ENCODE peak calls at places on chromosomes 7 and 10, in four cellular contexts. One of them, this sample, is unnamed.

GRCh38 chr7:129828989-129829676 is 123.6 kb downstream of the UBE2H start:
- DNase-seq in H54: no peak
- DNase-seq in HCEC 1CT: no peak
- DNase-seq in thoracic aorta: no peak
- DNase-seq in this sample: no peak

GRCh38 chr7:28217161-28217560 is 36.6 kb upstream of the JAZF1 start:
- DNase-seq in thoracic aorta: no peak
- DNase-seq in HCEC 1CT: no peak
- DNase-seq in H54: no peak
- DNase-seq in this sample: no peak

GRCh38 chr7:16753932-16754571 is 497 bp downstream of the TSPAN13 start:
- DNase-seq in H54: no peak
- DNase-seq in thoracic aorta: no peak
- DNase-seq in HCEC 1CT: no peak
- DNase-seq in this sample: peak

GRCh38 chr10:18653112-18653511 is 1.7 kb upstream of the NSUN6 start:
- DNase-seq in HCEC 1CT: no peak
- DNase-seq in thoracic aorta: no peak
- DNase-seq in H54: no peak
- DNase-seq in this sample: no peak

GRCh38 chr10:80161321-80162084 is 29.0 kb downstream of the PLAC9 start:
- DNase-seq in HCEC 1CT: no peak
- DNase-seq in thoracic aorta: no peak
- DNase-seq in H54: no peak
- DNase-seq in this sample: no peak

GRCh38 chr10:129332476-129332875 is 134.6 kb upstream of the MGMT start:
- DNase-seq in HCEC 1CT: no peak
- DNase-seq in H54: no peak
- DNase-seq in thoracic aorta: no peak
- DNase-seq in this sample: no peak

GRCh38 chr10:97505152-97505551 is 6.4 kb downstream of the UBTD1 start:
- DNase-seq in thoracic aorta: no peak
- DNase-seq in H54: no peak
- DNase-seq in HCEC 1CT: no peak
- DNase-seq in this sample: no peak

GRCh38 chr7:107661081-107661864 is 645 bp downstream of the SLC26A4 start:
- DNase-seq in H54: no peak
- DNase-seq in HCEC 1CT: peak
- DNase-seq in thoracic aorta: no peak
- DNase-seq in this sample: peak

GRCh38 chr10:19592276-19592675 is 224.0 kb upstream of the PLXDC2 start:
- DNase-seq in HCEC 1CT: no peak
- DNase-seq in thoracic aorta: no peak
- DNase-seq in H54: peak
- DNase-seq in this sample: no peak

GRCh38 chr7:33905389-33906032 is at the start of gene BMPER:
- DNase-seq in HCEC 1CT: peak
- DNase-seq in thoracic aorta: no peak
- DNase-seq in H54: peak
- DNase-seq in this sample: peak

GRCh38 chr10:44030132-44030531 is 354.8 kb downstream of the CXCL12 start:
- DNase-seq in H54: no peak
- DNase-seq in HCEC 1CT: no peak
- DNase-seq in thoracic aorta: no peak
- DNase-seq in this sample: no peak

GRCh38 chr7:148747274-148747673 is 48.6 kb downstream of the CUL1 start:
- DNase-seq in H54: no peak
- DNase-seq in thoracic aorta: no peak
- DNase-seq in HCEC 1CT: no peak
- DNase-seq in this sample: no peak

GRCh38 chr7:137989127-137989526 is 12.8 kb downstream of the CREB3L2 start:
- DNase-seq in thoracic aorta: no peak
- DNase-seq in H54: no peak
- DNase-seq in HCEC 1CT: no peak
- DNase-seq in this sample: no peak

GRCh38 chr7:110442386-110442837 is 648.5 kb upstream of the LRRN3 start:
- DNase-seq in thoracic aorta: no peak
- DNase-seq in HCEC 1CT: no peak
- DNase-seq in H54: peak
- DNase-seq in this sample: peak

GRCh38 chr10:53314856-53315255 is 542.3 kb upstream of the MBL2 start:
- DNase-seq in HCEC 1CT: no peak
- DNase-seq in H54: peak
- DNase-seq in thoracic aorta: no peak
- DNase-seq in this sample: peak

GRCh38 chr10:97499561-97500296 is 1.0 kb downstream of the UBTD1 start:
- DNase-seq in HCEC 1CT: peak
- DNase-seq in H54: peak
- DNase-seq in thoracic aorta: peak
- DNase-seq in this sample: peak

GRCh38 chr10:6665847-6666246 is 85.8 kb upstream of the PRKCQ start:
- DNase-seq in H54: no peak
- DNase-seq in HCEC 1CT: no peak
- DNase-seq in thoracic aorta: no peak
- DNase-seq in this sample: no peak

GRCh38 chr10:127123626-127124025 is 72.8 kb downstream of the INSYN2A start:
- DNase-seq in HCEC 1CT: no peak
- DNase-seq in thoracic aorta: no peak
- DNase-seq in H54: no peak
- DNase-seq in this sample: no peak

GRCh38 chr7:157763279-157764000 is 426.6 kb downstream of the DNAJB6 start:
- DNase-seq in H54: no peak
- DNase-seq in thoracic aorta: no peak
- DNase-seq in HCEC 1CT: no peak
- DNase-seq in this sample: no peak

GRCh38 chr7:17070117-17070750 is 188.5 kb upstream of the AGR3 start:
- DNase-seq in H54: no peak
- DNase-seq in HCEC 1CT: no peak
- DNase-seq in thoracic aorta: no peak
- DNase-seq in this sample: no peak

GRCh38 chr10:25831138-25831537 is 102.9 kb upstream of the MYO3A start:
- DNase-seq in thoracic aorta: no peak
- DNase-seq in H54: no peak
- DNase-seq in HCEC 1CT: no peak
- DNase-seq in this sample: no peak

GRCh38 chr10:29815572-29815971 is 180.8 kb upstream of the SVIL start:
- DNase-seq in HCEC 1CT: no peak
- DNase-seq in thoracic aorta: no peak
- DNase-seq in H54: no peak
- DNase-seq in this sample: no peak

GRCh38 chr10:10138685-10139084 is 879.0 kb upstream of the CELF2 start:
- DNase-seq in thoracic aorta: no peak
- DNase-seq in HCEC 1CT: no peak
- DNase-seq in H54: no peak
- DNase-seq in this sample: no peak

GRCh38 chr7:79977481-79977880 is 157.2 kb upstream of the GNAI1 start:
- DNase-seq in thoracic aorta: no peak
- DNase-seq in H54: no peak
- DNase-seq in HCEC 1CT: no peak
- DNase-seq in this sample: no peak

GRCh38 chr10:88346151-88346977 is 236.8 kb downstream of the RNLS start:
- DNase-seq in HCEC 1CT: no peak
- DNase-seq in H54: no peak
- DNase-seq in thoracic aorta: no peak
- DNase-seq in this sample: no peak

This sample was measured in foreskin fibroblast.